ENCODE peak calls at places on chromosomes 4 and X, in nine cellular contexts. R, U, T, D, L, F, G, Q and B are unnamed samples.
A peak's percentile ranks its signal among the peaks of the same experiment; 100 is the strongest.

GRCh38 chr4:153418581-153418980 is 47.6 kb upstream of the TMEM131L start:
- DNase-seq in R (peak; percentile 24), U (no peak), T (peak; percentile 83), D (no peak), L (no peak), F (peak; percentile 73), G (peak; percentile 33), Q (no peak), B (no peak)

GRCh38 chr4:61204353-61204752 is 4.2 kb downstream of the ADGRL3 start:
- DNase-seq in R (no peak), U (no peak), T (no peak), D (no peak), L (no peak), F (peak; percentile 63), G (no peak), Q (no peak), B (no peak)

GRCh38 chrX:103356897-103357296 is 591 bp downstream of the TCEAL9 start:
- DNase-seq in R (no peak), U (no peak), T (no peak), D (peak; percentile 29), L (no peak), F (no peak), G (no peak), Q (peak; percentile 27), B (no peak)

GRCh38 chrX:117711774-117712173 is 404.8 kb downstream of the KLHL13 start:
- DNase-seq in R (peak; percentile 42), U (no peak), T (no peak), D (no peak), L (no peak), F (no peak), G (no peak), Q (no peak), B (no peak)

GRCh38 chrX:69362354-69362753 is 141.8 kb upstream of the NALF2 start:
- DNase-seq in R (no peak), U (no peak), T (peak; percentile 44), D (peak; percentile 35), L (no peak), F (no peak), G (no peak), Q (no peak), B (no peak)

GRCh38 chr4:73732759-73733431 is 7.5 kb upstream of the CXCL8 start:
- DNase-seq in R (no peak), U (no peak), T (no peak), D (no peak), L (no peak), F (no peak), G (no peak), Q (no peak), B (no peak)

GRCh38 chr4:38743866-38744265 is 38.9 kb downstream of the TLR10 start:
- DNase-seq in R (no peak), U (no peak), T (peak; percentile 64), D (peak; percentile 42), L (no peak), F (no peak), G (no peak), Q (no peak), B (no peak)

GRCh38 chrX:40245411-40246140 is 147.8 kb upstream of the BCOR start:
- DNase-seq in R (no peak), U (peak; percentile 12), T (peak; percentile 62), D (peak; percentile 18), L (no peak), F (peak; percentile 68), G (no peak), Q (no peak), B (peak; percentile 86)

GRCh38 chrX:53831662-53832635 is 145.4 kb upstream of the HUWE1 start:
- DNase-seq in R (peak; percentile 29), U (peak; percentile 19), T (peak; percentile 50), D (peak; percentile 33), L (no peak), F (peak; percentile 20), G (peak; percentile 55), Q (peak; percentile 22), B (no peak)

GRCh38 chrX:68999351-68999750 is 165.9 kb downstream of the PJA1 start:
- DNase-seq in R (no peak), U (no peak), T (peak; percentile 85), D (no peak), L (no peak), F (peak; percentile 15), G (no peak), Q (no peak), B (no peak)

GRCh38 chrX:119398974-119399771 is at the start of gene SLC25A43:
- DNase-seq in R (peak; percentile 32), U (peak; percentile 6), T (peak; percentile 37), D (peak; percentile 86), L (peak; percentile 76), F (peak; percentile 25), G (no peak), Q (peak; percentile 77), B (peak; percentile 81)

GRCh38 chr4:27811928-27812327 is 951.3 kb downstream of the STIM2 start:
- DNase-seq in R (no peak), U (no peak), T (no peak), D (no peak), L (no peak), F (no peak), G (no peak), Q (no peak), B (no peak)

GRCh38 chr4:2247128-2248043 is 5.5 kb upstream of the HAUS3 start:
- DNase-seq in R (no peak), U (no peak), T (no peak), D (peak; percentile 3), L (no peak), F (no peak), G (no peak), Q (no peak), B (peak; percentile 77)

GRCh38 chrX:16743604-16744325 is 24.4 kb downstream of the SYAP1 start:
- DNase-seq in R (no peak), U (no peak), T (peak; percentile 75), D (peak; percentile 53), L (no peak), F (peak; percentile 86), G (no peak), Q (no peak), B (no peak)

GRCh38 chr4:79225360-79225759 is 100.5 kb downstream of the NAA11 start:
- DNase-seq in R (no peak), U (no peak), T (no peak), D (no peak), L (no peak), F (peak; percentile 36), G (no peak), Q (no peak), B (no peak)

GRCh38 chr4:54254116-54254914 is 25.2 kb downstream of the PDGFRA start:
- DNase-seq in R (no peak), U (no peak), T (peak; percentile 6), D (no peak), L (no peak), F (no peak), G (no peak), Q (no peak), B (no peak)

GRCh38 chr4:126242679-126243390 is 928.1 kb downstream of the FAT4 start:
- DNase-seq in R (no peak), U (peak; percentile 47), T (peak; percentile 0), D (peak; percentile 5), L (no peak), F (no peak), G (no peak), Q (no peak), B (no peak)

GRCh38 chrX:36961590-36961989 is 46.6 kb upstream of the FAM47C start:
- DNase-seq in R (no peak), U (no peak), T (peak; percentile 5), D (no peak), L (no peak), F (no peak), G (no peak), Q (no peak), B (no peak)

GRCh38 chr4:36385951-36386561 is 104.6 kb downstream of the DTHD1 start:
- DNase-seq in R (no peak), U (no peak), T (no peak), D (no peak), L (no peak), F (no peak), G (no peak), Q (no peak), B (no peak)